ENCODE peak calls at places on chromosome 18, in seven cellular contexts. Q is stromal cell of bone marrow; N is cardiac fibroblast; B is naive thymus-derived CD8-positive, alpha-beta T cell; X is ACHN; T is NT2/D1; K is astrocyte of the spinal cord. R is an unnamed sample.

GRCh38 chr18:57846258-57846657 is 43.1 kb upstream of the ATP8B1 start:
- DNase-seq in Q (peak), N (peak), B (no peak), X (peak), T (no peak), K (peak), R (peak)

GRCh38 chr18:28003451-28003850 is 173.5 kb downstream of the CDH2 start:
- DNase-seq in Q (peak), N (peak), B (no peak), X (no peak), T (no peak), K (peak), R (peak)

GRCh38 chr18:1147616-1148184 is 243.0 kb downstream of the ADCYAP1 start:
- DNase-seq in Q (no peak), N (no peak), B (no peak), X (no peak), T (peak), K (no peak), R (no peak)

GRCh38 chr18:30763913-30764350 is 278.6 kb downstream of the DSC3 start:
- DNase-seq in Q (no peak), N (no peak), B (no peak), X (no peak), T (peak), K (no peak), R (no peak)

GRCh38 chr18:67081866-67082265 is 434.7 kb downstream of the DSEL start:
- DNase-seq in Q (no peak), N (no peak), B (no peak), X (no peak), T (no peak), K (no peak), R (no peak)

GRCh38 chr18:39305756-39306155 is 1740.2 kb upstream of the CELF4 start:
- DNase-seq in Q (no peak), N (no peak), B (no peak), X (no peak), T (no peak), K (no peak), R (no peak)

GRCh38 chr18:79108520-79109215 is 39.5 kb downstream of the ATP9B start:
- DNase-seq in Q (no peak), N (no peak), B (no peak), X (no peak), T (no peak), K (no peak), R (no peak)

GRCh38 chr18:78892201-78892600 is 87.4 kb upstream of the SALL3 start:
- DNase-seq in Q (no peak), N (no peak), B (no peak), X (no peak), T (no peak), K (no peak), R (no peak)

GRCh38 chr18:10588975-10589374 is 63.1 kb downstream of the NAPG start:
- DNase-seq in Q (no peak), N (no peak), B (no peak), X (no peak), T (no peak), K (no peak), R (no peak)

GRCh38 chr18:53850918-53851317 is 373.6 kb downstream of the MBD2 start:
- DNase-seq in Q (no peak), N (no peak), B (no peak), X (no peak), T (peak), K (no peak), R (no peak)

GRCh38 chr18:61892683-61893303 is at the start of gene RNF152:
- DNase-seq in Q (no peak), N (peak), B (peak), X (no peak), T (no peak), K (peak), R (no peak)

GRCh38 chr18:13165636-13166423 is 52.7 kb upstream of the LDLRAD4 start:
- DNase-seq in Q (no peak), N (no peak), B (no peak), X (no peak), T (peak), K (no peak), R (no peak)

GRCh38 chr18:78914586-78914935 is 65.1 kb upstream of the SALL3 start:
- DNase-seq in Q (no peak), N (no peak), B (no peak), X (no peak), T (no peak), K (no peak), R (no peak)

GRCh38 chr18:48600046-48600745 is 61.4 kb downstream of the CTIF start:
- DNase-seq in Q (no peak), N (no peak), B (no peak), X (no peak), T (no peak), K (no peak), R (no peak)

GRCh38 chr18:58960946-58961722 is 96.5 kb downstream of the ZNF532 start:
- DNase-seq in Q (peak), N (peak), B (no peak), X (no peak), T (no peak), K (no peak), R (no peak)

GRCh38 chr18:47294801-47295200 is 43.3 kb upstream of the SKOR2 start:
- DNase-seq in Q (no peak), N (no peak), B (no peak), X (no peak), T (no peak), K (no peak), R (no peak)

GRCh38 chr18:35778850-35779634 is 193.4 kb upstream of the RMP24 start:
- DNase-seq in Q (peak), N (no peak), B (no peak), X (no peak), T (no peak), K (no peak), R (no peak)

GRCh38 chr18:2459886-2460285 is 111.4 kb downstream of the METTL4 start:
- DNase-seq in Q (no peak), N (no peak), B (no peak), X (no peak), T (no peak), K (peak), R (no peak)

GRCh38 chr18:65403534-65403933 is 347.3 kb upstream of the CDH7 start:
- DNase-seq in Q (no peak), N (no peak), B (no peak), X (no peak), T (no peak), K (no peak), R (no peak)

GRCh38 chr18:57210101-57210661 is 63.3 kb downstream of the BOD1L2 start:
- DNase-seq in Q (peak), N (peak), B (no peak), X (peak), T (peak), K (peak), R (peak)

GRCh38 chr18:62426191-62426488 is 96.7 kb upstream of the ZCCHC2 start:
- DNase-seq in Q (no peak), N (no peak), B (no peak), X (no peak), T (no peak), K (no peak), R (no peak)

GRCh38 chr18:55314615-55315237 is 273.3 kb downstream of the TCF4 start:
- DNase-seq in Q (no peak), N (no peak), B (no peak), X (no peak), T (no peak), K (no peak), R (no peak)

GRCh38 chr18:13374096-13374467 is 155.5 kb downstream of the LDLRAD4 start:
- DNase-seq in Q (no peak), N (no peak), B (no peak), X (no peak), T (no peak), K (no peak), R (no peak)

GRCh38 chr18:22223263-22223960 is 54.0 kb downstream of the GATA6 start:
- DNase-seq in Q (peak), N (peak), B (no peak), X (peak), T (no peak), K (peak), R (peak)

GRCh38 chr18:46071615-46071893 is 506 bp downstream of the PSTPIP2 start:
- DNase-seq in Q (no peak), N (no peak), B (no peak), X (no peak), T (no peak), K (no peak), R (no peak)

GRCh38 chr18:10081477-10081876 is 167.7 kb downstream of the VAPA start:
- DNase-seq in Q (no peak), N (peak), B (no peak), X (no peak), T (no peak), K (no peak), R (no peak)

GRCh38 chr18:6476201-6476600 is 61.5 kb upstream of the L3MBTL4 start:
- DNase-seq in Q (no peak), N (no peak), B (no peak), X (no peak), T (no peak), K (no peak), R (no peak)

GRCh38 chr18:58541137-58541788 is 87.6 kb downstream of the ALPK2 start:
- DNase-seq in Q (no peak), N (peak), B (no peak), X (peak), T (peak), K (no peak), R (no peak)

GRCh38 chr18:72868666-72869661 is 1.2 kb upstream of the NETO1 start:
- DNase-seq in Q (no peak), N (no peak), B (no peak), X (no peak), T (no peak), K (peak), R (no peak)

GRCh38 chr18:61201516-61201915 is 131.7 kb upstream of the CDH20 start:
- DNase-seq in Q (no peak), N (no peak), B (no peak), X (no peak), T (no peak), K (no peak), R (no peak)

GRCh38 chr18:12884521-12885323 is 685 bp upstream of the PTPN2 start:
- DNase-seq in Q (no peak), N (no peak), B (no peak), X (no peak), T (no peak), K (peak), R (no peak)

GRCh38 chr18:11025671-11026070 is 123.7 kb downstream of the PIEZO2 start:
- DNase-seq in Q (no peak), N (no peak), B (no peak), X (no peak), T (no peak), K (no peak), R (no peak)

GRCh38 chr18:9775172-9775571 is 67.1 kb downstream of the RAB31 start:
- DNase-seq in Q (no peak), N (no peak), B (no peak), X (no peak), T (no peak), K (no peak), R (no peak)

R was measured in RKO.